ENCODE peak calls at places on chromosomes 2 and 18, in five cellular contexts. One of them, this sample, is unnamed.

GRCh38 chr2:143263045-143263625 is 133.9 kb downstream of the ARHGAP15 start:
- DNase-seq in MM.1S: no peak
- DNase-seq in K562: no peak
- DNase-seq in CD8-positive, alpha-beta T cell: no peak
- DNase-seq in SK-N-SH: no peak
- DNase-seq in this sample: no peak

GRCh38 chr2:34025196-34025595 is 426.1 kb upstream of the FAM98A start:
- DNase-seq in MM.1S: no peak
- DNase-seq in K562: no peak
- DNase-seq in SK-N-SH: no peak
- DNase-seq in CD8-positive, alpha-beta T cell: no peak
- DNase-seq in this sample: no peak

GRCh38 chr2:48733067-48733503 is 22.4 kb downstream of the LHCGR start:
- DNase-seq in K562: no peak
- DNase-seq in SK-N-SH: no peak
- DNase-seq in MM.1S: no peak
- DNase-seq in CD8-positive, alpha-beta T cell: no peak
- DNase-seq in this sample: no peak

GRCh38 chr2:96817882-96818281 is 1.8 kb downstream of the CNNM3 start:
- DNase-seq in K562: peak; percentile 26
- DNase-seq in MM.1S: no peak
- DNase-seq in CD8-positive, alpha-beta T cell: no peak
- DNase-seq in SK-N-SH: no peak
- DNase-seq in this sample: no peak

GRCh38 chr2:30280596-30281434 is 49.5 kb downstream of the LBH start:
- DNase-seq in CD8-positive, alpha-beta T cell: no peak
- DNase-seq in SK-N-SH: no peak
- DNase-seq in MM.1S: no peak
- DNase-seq in K562: no peak
- DNase-seq in this sample: no peak

GRCh38 chr2:147843864-147844690 is 752 bp upstream of the ACVR2A start:
- DNase-seq in SK-N-SH: peak; percentile 95
- DNase-seq in MM.1S: peak; percentile 92
- DNase-seq in K562: peak; percentile 88
- DNase-seq in CD8-positive, alpha-beta T cell: peak; percentile 87
- DNase-seq in this sample: peak; percentile 88

GRCh38 chr2:39550701-39551285 is 113.7 kb upstream of the MAP4K3 start:
- DNase-seq in K562: no peak
- DNase-seq in MM.1S: no peak
- DNase-seq in SK-N-SH: no peak
- DNase-seq in CD8-positive, alpha-beta T cell: no peak
- DNase-seq in this sample: no peak

GRCh38 chr2:206477296-206477695 is 34.0 kb downstream of the ADAM23 start:
- DNase-seq in SK-N-SH: no peak
- DNase-seq in CD8-positive, alpha-beta T cell: no peak
- DNase-seq in MM.1S: no peak
- DNase-seq in K562: no peak
- DNase-seq in this sample: no peak

GRCh38 chr2:40403233-40403841 is 48.6 kb downstream of the SLC8A1 start:
- DNase-seq in K562: no peak
- DNase-seq in MM.1S: no peak
- DNase-seq in SK-N-SH: no peak
- DNase-seq in CD8-positive, alpha-beta T cell: no peak
- DNase-seq in this sample: no peak

GRCh38 chr2:60560734-60561649 is 7.5 kb upstream of the BCL11A start:
- DNase-seq in CD8-positive, alpha-beta T cell: no peak
- DNase-seq in K562: peak; percentile 56
- DNase-seq in MM.1S: peak; percentile 59
- DNase-seq in SK-N-SH: no peak
- DNase-seq in this sample: no peak

GRCh38 chr2:228657807-228658402 is 476.4 kb upstream of the SPHKAP start:
- DNase-seq in MM.1S: peak; percentile 56
- DNase-seq in CD8-positive, alpha-beta T cell: no peak
- DNase-seq in SK-N-SH: peak; percentile 18
- DNase-seq in K562: no peak
- DNase-seq in this sample: no peak

GRCh38 chr18:75226301-75226955 is 15.8 kb downstream of the TSHZ1 start:
- DNase-seq in MM.1S: no peak
- DNase-seq in K562: peak; percentile 25
- DNase-seq in SK-N-SH: no peak
- DNase-seq in CD8-positive, alpha-beta T cell: no peak
- DNase-seq in this sample: no peak

GRCh38 chr2:45210466-45211195 is 201.4 kb upstream of the SIX2 start:
- DNase-seq in K562: no peak
- DNase-seq in SK-N-SH: no peak
- DNase-seq in MM.1S: no peak
- DNase-seq in CD8-positive, alpha-beta T cell: no peak
- DNase-seq in this sample: no peak

GRCh38 chr2:229265727-229266126 is 5.4 kb downstream of the PID1 start:
- DNase-seq in CD8-positive, alpha-beta T cell: no peak
- DNase-seq in MM.1S: no peak
- DNase-seq in K562: no peak
- DNase-seq in SK-N-SH: no peak
- DNase-seq in this sample: no peak

GRCh38 chr2:232982926-232983668 is 30.0 kb downstream of the NGEF start:
- DNase-seq in K562: no peak
- DNase-seq in MM.1S: no peak
- DNase-seq in SK-N-SH: no peak
- DNase-seq in CD8-positive, alpha-beta T cell: no peak
- DNase-seq in this sample: no peak

GRCh38 chr2:237147317-237147716 is 61.6 kb downstream of the COPS8 start:
- DNase-seq in SK-N-SH: no peak
- DNase-seq in K562: no peak
- DNase-seq in MM.1S: no peak
- DNase-seq in CD8-positive, alpha-beta T cell: no peak
- DNase-seq in this sample: no peak

GRCh38 chr18:69365658-69366057 is 35.0 kb upstream of the DOK6 start:
- DNase-seq in SK-N-SH: no peak
- DNase-seq in MM.1S: no peak
- DNase-seq in CD8-positive, alpha-beta T cell: no peak
- DNase-seq in K562: no peak
- DNase-seq in this sample: no peak

GRCh38 chr2:147714582-147714981 is 130.2 kb upstream of the ACVR2A start:
- DNase-seq in K562: no peak
- DNase-seq in SK-N-SH: no peak
- DNase-seq in CD8-positive, alpha-beta T cell: no peak
- DNase-seq in MM.1S: no peak
- DNase-seq in this sample: no peak

GRCh38 chr2:227877359-227878309 is 6.2 kb downstream of the DAW1 start:
- DNase-seq in CD8-positive, alpha-beta T cell: no peak
- DNase-seq in MM.1S: no peak
- DNase-seq in SK-N-SH: no peak
- DNase-seq in K562: no peak
- DNase-seq in this sample: no peak

GRCh38 chr2:85278361-85278760 is 49.4 kb downstream of the TGOLN2 start:
- DNase-seq in MM.1S: no peak
- DNase-seq in K562: no peak
- DNase-seq in CD8-positive, alpha-beta T cell: no peak
- DNase-seq in SK-N-SH: no peak
- DNase-seq in this sample: no peak

GRCh38 chr2:229392214-229392613 is 121.1 kb upstream of the PID1 start:
- DNase-seq in SK-N-SH: no peak
- DNase-seq in K562: no peak
- DNase-seq in MM.1S: no peak
- DNase-seq in CD8-positive, alpha-beta T cell: no peak
- DNase-seq in this sample: no peak

GRCh38 chr18:61975526-61976326 is 82.9 kb upstream of the RNF152 start:
- DNase-seq in K562: no peak
- DNase-seq in SK-N-SH: no peak
- DNase-seq in CD8-positive, alpha-beta T cell: no peak
- DNase-seq in MM.1S: peak; percentile 70
- DNase-seq in this sample: peak; percentile 69

GRCh38 chr2:45120546-45120945 is 111.3 kb upstream of the SIX2 start:
- DNase-seq in CD8-positive, alpha-beta T cell: no peak
- DNase-seq in SK-N-SH: no peak
- DNase-seq in K562: no peak
- DNase-seq in MM.1S: no peak
- DNase-seq in this sample: no peak

GRCh38 chr2:74530239-74531161 is 767 bp downstream of the HTRA2 start:
- DNase-seq in CD8-positive, alpha-beta T cell: peak; percentile 51
- DNase-seq in MM.1S: peak; percentile 69
- DNase-seq in K562: peak; percentile 95
- DNase-seq in SK-N-SH: peak; percentile 77
- DNase-seq in this sample: peak; percentile 43

GRCh38 chr18:335741-336140 is 67.9 kb upstream of the THOC1 start:
- DNase-seq in MM.1S: no peak
- DNase-seq in SK-N-SH: no peak
- DNase-seq in CD8-positive, alpha-beta T cell: no peak
- DNase-seq in K562: no peak
- DNase-seq in this sample: no peak

GRCh38 chr2:217773539-217773938 is 229.3 kb downstream of the TNS1 start:
- DNase-seq in CD8-positive, alpha-beta T cell: no peak
- DNase-seq in SK-N-SH: no peak
- DNase-seq in K562: no peak
- DNase-seq in MM.1S: no peak
- DNase-seq in this sample: no peak

GRCh38 chr18:69529151-69529550 is 128.5 kb downstream of the DOK6 start:
- DNase-seq in CD8-positive, alpha-beta T cell: no peak
- DNase-seq in SK-N-SH: no peak
- DNase-seq in MM.1S: no peak
- DNase-seq in K562: no peak
- DNase-seq in this sample: no peak

GRCh38 chr2:224101820-224102630 is 62.9 kb upstream of the SERPINE2 start:
- DNase-seq in SK-N-SH: no peak
- DNase-seq in CD8-positive, alpha-beta T cell: no peak
- DNase-seq in K562: no peak
- DNase-seq in MM.1S: no peak
- DNase-seq in this sample: no peak

GRCh38 chr2:71347517-71347916 is 15.9 kb downstream of the ZNF638 start:
- DNase-seq in SK-N-SH: no peak
- DNase-seq in MM.1S: peak; percentile 24
- DNase-seq in CD8-positive, alpha-beta T cell: no peak
- DNase-seq in K562: peak; percentile 11
- DNase-seq in this sample: no peak

GRCh38 chr2:198883604-198884003 is 574.1 kb downstream of the SATB2 start:
- DNase-seq in K562: no peak
- DNase-seq in MM.1S: no peak
- DNase-seq in CD8-positive, alpha-beta T cell: no peak
- DNase-seq in SK-N-SH: no peak
- DNase-seq in this sample: no peak

GRCh38 chr18:13558132-13558531 is 168.2 kb downstream of the FAM210A start:
- DNase-seq in MM.1S: peak; percentile 50
- DNase-seq in K562: peak; percentile 64
- DNase-seq in CD8-positive, alpha-beta T cell: peak; percentile 22
- DNase-seq in SK-N-SH: peak; percentile 83
- DNase-seq in this sample: peak; percentile 16

GRCh38 chr2:102661846-102662245 is 42.5 kb downstream of the SLC9A2 start:
- DNase-seq in K562: no peak
- DNase-seq in SK-N-SH: no peak
- DNase-seq in CD8-positive, alpha-beta T cell: no peak
- DNase-seq in MM.1S: no peak
- DNase-seq in this sample: no peak

GRCh38 chr2:74599676-74600075 is 45.2 kb downstream of the DOK1 start:
- DNase-seq in SK-N-SH: no peak
- DNase-seq in CD8-positive, alpha-beta T cell: no peak
- DNase-seq in MM.1S: no peak
- DNase-seq in K562: no peak
- DNase-seq in this sample: no peak

GRCh38 chr2:12715258-12715865 is 1.4 kb upstream of the TRIB2 start:
- DNase-seq in K562: no peak
- DNase-seq in CD8-positive, alpha-beta T cell: no peak
- DNase-seq in SK-N-SH: no peak
- DNase-seq in MM.1S: no peak
- DNase-seq in this sample: no peak
- H3K4me3 ChIP-seq in K562: peak overlapping the region; percentile 64
- H3K4me3 ChIP-seq in CD8-positive, alpha-beta T cell: peak overlapping the region; percentile 82
- H3K4me3 ChIP-seq in SK-N-SH: no peak overlapping the region
- H3K4me3 ChIP-seq in MM.1S: peak overlapping the region; percentile 84
- H3K4me3 ChIP-seq in this sample: no peak overlapping the region

GRCh38 chr2:101120124-101120996 is 30.8 kb downstream of the TBC1D8 start:
- DNase-seq in MM.1S: no peak
- DNase-seq in K562: no peak
- DNase-seq in CD8-positive, alpha-beta T cell: no peak
- DNase-seq in SK-N-SH: no peak
- DNase-seq in this sample: no peak
- H3K27ac ChIP-seq in MM.1S: no peak overlapping the region
- H3K27ac ChIP-seq in K562: no peak overlapping the region
- H3K27ac ChIP-seq in CD8-positive, alpha-beta T cell: no peak overlapping the region
- H3K27ac ChIP-seq in SK-N-SH: no peak overlapping the region
- H3K27ac ChIP-seq in this sample: no peak overlapping the region

DNA sequence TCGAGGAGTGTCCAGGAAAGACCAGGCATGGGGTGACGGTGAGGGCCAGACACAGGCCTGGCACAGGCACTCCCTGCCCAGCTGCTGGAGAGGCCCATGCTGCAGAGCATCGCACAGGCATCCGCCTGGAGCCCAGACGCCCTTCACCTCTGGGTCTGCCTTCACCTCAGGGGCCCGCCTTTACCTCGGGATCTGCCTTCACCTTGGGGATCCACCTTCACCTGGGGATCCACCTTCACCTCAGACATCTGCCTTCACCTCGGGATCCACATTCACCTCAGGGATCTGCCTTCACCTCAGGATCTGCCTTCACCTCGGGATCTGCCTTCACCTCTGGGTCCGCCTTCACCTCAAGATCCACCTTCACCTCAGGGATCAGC is 7.7 kb downstream of the KIF1A start:
- DNase-seq in K562: no peak
- DNase-seq in CD8-positive, alpha-beta T cell: no peak
- DNase-seq in MM.1S: no peak
- DNase-seq in SK-N-SH: no peak
- DNase-seq in this sample: no peak
- H3K4me1 ChIP-seq in K562: no peaks in the 10 kb centered on the region
- H3K4me1 ChIP-seq in CD8-positive, alpha-beta T cell: no peaks in the 10 kb centered on the region
- H3K4me1 ChIP-seq in MM.1S: no peaks in the 10 kb centered on the region
- H3K4me1 ChIP-seq in SK-N-SH: no peaks in the 10 kb centered on the region
- H3K4me1 ChIP-seq in this sample: no peaks in the 10 kb centered on the region

DNA sequence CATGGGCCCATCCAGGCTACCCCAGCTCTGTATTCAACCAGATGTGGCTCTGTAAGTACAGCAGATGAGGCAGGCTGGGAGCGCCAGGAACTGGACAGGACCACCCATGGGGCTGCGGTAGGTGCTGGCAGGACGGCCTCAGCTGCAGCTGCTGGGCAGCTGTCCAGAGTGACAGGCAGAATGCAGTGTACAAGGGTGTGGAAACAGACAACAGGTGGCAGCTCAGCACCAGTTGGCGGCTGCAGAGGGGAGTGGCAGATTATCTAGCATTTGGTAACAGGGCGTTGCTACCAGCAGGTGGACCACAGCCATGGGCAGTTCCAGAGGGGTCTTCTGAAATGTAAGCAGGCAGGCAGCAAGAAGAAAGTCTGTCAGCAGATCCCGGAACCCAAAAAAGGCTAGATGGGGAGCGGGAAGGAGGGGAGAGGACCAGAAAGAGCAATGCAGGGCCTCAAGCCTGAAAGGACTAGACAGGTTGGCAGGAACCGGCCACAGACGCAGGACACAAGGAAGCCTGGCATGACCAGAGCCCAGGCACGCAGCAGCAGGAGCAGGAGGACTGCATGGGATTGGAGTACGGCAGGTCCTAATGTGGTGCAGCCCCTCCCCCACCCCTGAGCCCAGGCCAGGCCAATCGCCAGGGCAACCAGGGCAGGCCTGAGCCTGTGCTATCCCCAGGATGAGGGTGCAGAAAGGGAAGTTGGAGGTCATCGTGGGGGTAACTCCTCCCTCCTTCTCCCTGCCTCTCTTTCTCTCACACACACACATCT is 24.7 kb downstream of the PKDCC start:
- DNase-seq in CD8-positive, alpha-beta T cell: no peak
- DNase-seq in MM.1S: no peak
- DNase-seq in K562: no peak
- DNase-seq in SK-N-SH: peak; percentile 80
- DNase-seq in this sample: no peak
- H3K4me3 ChIP-seq in CD8-positive, alpha-beta T cell: no peak overlapping the region
- H3K4me3 ChIP-seq in MM.1S: no peak overlapping the region
- H3K4me3 ChIP-seq in K562: no peak overlapping the region
- H3K4me3 ChIP-seq in SK-N-SH: no peak overlapping the region
- H3K4me3 ChIP-seq in this sample: no peak overlapping the region

This sample was measured in CD4-positive, alpha-beta memory T cell.